ENCODE peak calls at places on chromosomes 16 and 17, in nine cellular contexts. One of them, this sample, is unnamed.

GRCh38 chr16:87543436-87544191 is 50.8 kb upstream of the ZCCHC14 start:
- DNase-seq in left lung: no peak
- DNase-seq in PC-3: no peak
- DNase-seq in gastrocnemius medialis: no peak
- DNase-seq in A673: no peak
- DNase-seq in mammary epithelial cell: no peak
- DNase-seq in SK-N-SH: no peak
- DNase-seq in H9: no peak
- DNase-seq in GM23338: no peak
- DNase-seq in this sample: no peak

GRCh38 chr17:41324180-41325075 is 8.9 kb upstream of the KRTAP17-1 start:
- DNase-seq in left lung: no peak
- DNase-seq in PC-3: peak; percentile 56
- DNase-seq in gastrocnemius medialis: no peak
- DNase-seq in A673: no peak
- DNase-seq in mammary epithelial cell: peak; percentile 63
- DNase-seq in SK-N-SH: no peak
- DNase-seq in H9: peak; percentile 83
- DNase-seq in GM23338: peak; percentile 79
- DNase-seq in this sample: peak; percentile 42

GRCh38 chr17:67518881-67519280 is 141.8 kb downstream of the PITPNC1 start:
- DNase-seq in left lung: no peak
- DNase-seq in PC-3: no peak
- DNase-seq in gastrocnemius medialis: no peak
- DNase-seq in A673: no peak
- DNase-seq in mammary epithelial cell: no peak
- DNase-seq in SK-N-SH: no peak
- DNase-seq in H9: peak; percentile 17
- DNase-seq in GM23338: no peak
- DNase-seq in this sample: no peak

GRCh38 chr17:16924701-16925440 is 47.0 kb downstream of the TNFRSF13B start:
- DNase-seq in left lung: peak; percentile 29
- DNase-seq in PC-3: no peak
- DNase-seq in gastrocnemius medialis: no peak
- DNase-seq in A673: no peak
- DNase-seq in mammary epithelial cell: no peak
- DNase-seq in SK-N-SH: no peak
- DNase-seq in H9: no peak
- DNase-seq in GM23338: no peak
- DNase-seq in this sample: no peak

GRCh38 chr17:57665696-57666095 is 79.4 kb downstream of the CCDC182 start:
- DNase-seq in left lung: no peak
- DNase-seq in PC-3: no peak
- DNase-seq in gastrocnemius medialis: no peak
- DNase-seq in A673: no peak
- DNase-seq in mammary epithelial cell: no peak
- DNase-seq in SK-N-SH: no peak
- DNase-seq in H9: peak; percentile 31
- DNase-seq in GM23338: peak; percentile 41
- DNase-seq in this sample: no peak

GRCh38 chr17:9144502-9145233 is 123.4 kb downstream of the NTN1 start:
- DNase-seq in left lung: no peak
- DNase-seq in PC-3: no peak
- DNase-seq in gastrocnemius medialis: no peak
- DNase-seq in A673: no peak
- DNase-seq in mammary epithelial cell: no peak
- DNase-seq in SK-N-SH: no peak
- DNase-seq in H9: no peak
- DNase-seq in GM23338: no peak
- DNase-seq in this sample: no peak

GRCh38 chr17:17859909-17860760 is 23.3 kb upstream of the SREBF1 start:
- DNase-seq in left lung: peak; percentile 91
- DNase-seq in PC-3: peak; percentile 78
- DNase-seq in gastrocnemius medialis: no peak
- DNase-seq in A673: peak; percentile 73
- DNase-seq in mammary epithelial cell: peak; percentile 43
- DNase-seq in SK-N-SH: peak; percentile 84
- DNase-seq in H9: peak; percentile 82
- DNase-seq in GM23338: peak; percentile 79
- DNase-seq in this sample: peak; percentile 35

GRCh38 chr17:4310349-4311060 is 46.7 kb upstream of the ANKFY1 start:
- DNase-seq in left lung: no peak
- DNase-seq in PC-3: no peak
- DNase-seq in gastrocnemius medialis: no peak
- DNase-seq in A673: peak; percentile 38
- DNase-seq in mammary epithelial cell: no peak
- DNase-seq in SK-N-SH: no peak
- DNase-seq in H9: no peak
- DNase-seq in GM23338: peak; percentile 21
- DNase-seq in this sample: no peak

GRCh38 chr17:59353106-59353854 is 21.8 kb downstream of the YPEL2 start:
- DNase-seq in left lung: no peak
- DNase-seq in PC-3: no peak
- DNase-seq in gastrocnemius medialis: no peak
- DNase-seq in A673: no peak
- DNase-seq in mammary epithelial cell: no peak
- DNase-seq in SK-N-SH: no peak
- DNase-seq in H9: no peak
- DNase-seq in GM23338: no peak
- DNase-seq in this sample: no peak

GRCh38 chr17:46264456-46265198 is 30.3 kb upstream of the LRRC37A start:
- DNase-seq in left lung: no peak
- DNase-seq in PC-3: peak; percentile 97
- DNase-seq in gastrocnemius medialis: no peak
- DNase-seq in A673: no peak
- DNase-seq in mammary epithelial cell: peak; percentile 89
- DNase-seq in SK-N-SH: peak; percentile 28
- DNase-seq in H9: peak; percentile 43
- DNase-seq in GM23338: peak; percentile 65
- DNase-seq in this sample: peak; percentile 83

GRCh38 chr17:3167574-3167973 is 29.7 kb upstream of the OR1A2 start:
- DNase-seq in left lung: no peak
- DNase-seq in PC-3: no peak
- DNase-seq in gastrocnemius medialis: no peak
- DNase-seq in A673: no peak
- DNase-seq in mammary epithelial cell: no peak
- DNase-seq in SK-N-SH: no peak
- DNase-seq in H9: no peak
- DNase-seq in GM23338: no peak
- DNase-seq in this sample: no peak
- H3K27me3 ChIP-seq in left lung: peaks cover 10% of the 10 kb centered on the region
- H3K27me3 ChIP-seq in PC-3: peaks cover 21% of the 10 kb centered on the region
- H3K27me3 ChIP-seq in gastrocnemius medialis: no peaks in the 10 kb centered on the region
- H3K27me3 ChIP-seq in A673: peaks cover 6% of the 10 kb centered on the region
- H3K27me3 ChIP-seq in mammary epithelial cell: peaks cover 1% of the 10 kb centered on the region
- H3K27me3 ChIP-seq in SK-N-SH: peaks cover 8% of the 10 kb centered on the region
- H3K27me3 ChIP-seq in H9: no peaks in the 10 kb centered on the region
- H3K27me3 ChIP-seq in GM23338: no peaks in the 10 kb centered on the region
- H3K27me3 ChIP-seq in this sample: no peaks in the 10 kb centered on the region

GRCh38 chr16:1924095-1924494 is 5.9 kb upstream of the HS3ST6 start:
- DNase-seq in left lung: no peak
- DNase-seq in PC-3: no peak
- DNase-seq in gastrocnemius medialis: no peak
- DNase-seq in A673: no peak
- DNase-seq in mammary epithelial cell: no peak
- DNase-seq in SK-N-SH: no peak
- DNase-seq in H9: no peak
- DNase-seq in GM23338: no peak
- DNase-seq in this sample: no peak
- H3K27ac ChIP-seq in left lung: no peak overlapping the region
- H3K27ac ChIP-seq in PC-3: no peak overlapping the region
- H3K27ac ChIP-seq in gastrocnemius medialis: no peak overlapping the region
- H3K27ac ChIP-seq in A673: no peak overlapping the region
- H3K27ac ChIP-seq in mammary epithelial cell: no peak overlapping the region
- H3K27ac ChIP-seq in SK-N-SH: no peak overlapping the region
- H3K27ac ChIP-seq in H9: no peak overlapping the region
- H3K27ac ChIP-seq in GM23338: no peak overlapping the region
- H3K27ac ChIP-seq in this sample: no peak overlapping the region

DNA sequence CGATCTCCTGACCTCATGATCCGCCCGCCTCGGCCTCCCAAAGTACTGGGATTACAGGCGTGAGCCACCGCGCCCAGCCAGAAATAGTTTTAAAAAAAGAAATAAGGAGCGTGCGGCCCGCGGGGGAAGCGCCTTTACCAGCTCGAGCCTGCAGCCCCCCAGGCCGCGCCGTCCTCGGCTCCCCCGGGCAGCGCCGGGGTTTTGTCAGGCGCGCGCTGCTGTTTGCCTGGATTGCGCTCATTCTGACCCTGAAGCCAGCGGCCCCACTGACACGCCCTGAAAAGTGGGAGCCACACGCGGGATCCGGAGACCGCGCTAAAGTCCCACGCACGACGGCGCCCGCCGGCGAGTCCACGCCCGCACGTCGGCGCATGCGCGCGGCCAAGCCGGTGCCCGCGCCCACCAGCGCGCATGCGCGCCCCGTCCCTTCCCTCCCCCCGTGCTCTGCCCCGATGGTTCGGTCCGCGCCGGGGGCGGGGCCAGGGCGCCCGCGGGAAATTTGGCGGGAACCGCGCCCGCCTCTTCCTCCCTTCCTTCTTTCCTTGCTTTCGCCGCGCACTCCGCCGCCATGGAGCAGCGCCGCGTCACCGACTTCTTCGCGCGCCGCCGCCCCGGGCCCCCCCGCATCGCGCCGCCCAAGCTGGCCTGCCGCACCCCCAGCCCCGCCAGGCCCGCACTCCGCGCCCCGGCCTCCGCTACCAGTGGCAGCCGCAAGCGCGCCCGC is at the start of gene CDT1:
- DNase-seq in left lung: peak; percentile 96
- DNase-seq in PC-3: peak; percentile 77
- DNase-seq in gastrocnemius medialis: peak; percentile 53
- DNase-seq in A673: peak; percentile 89
- DNase-seq in mammary epithelial cell: peak; percentile 75
- DNase-seq in SK-N-SH: peak; percentile 100
- DNase-seq in H9: peak; percentile 74
- DNase-seq in GM23338: peak; percentile 78
- DNase-seq in this sample: peak; percentile 42
- TF ChIP-seq CTCF in left lung: no peak
- TF ChIP-seq CTCF in PC-3: no peak
- TF ChIP-seq CTCF in gastrocnemius medialis: no peak
- TF ChIP-seq CTCF in A673: no peak
- TF ChIP-seq CTCF in mammary epithelial cell: no peak
- TF ChIP-seq CTCF in SK-N-SH: no peak
- TF ChIP-seq CTCF in H9: no peak
- TF ChIP-seq CTCF in GM23338: no peak
- TF ChIP-seq CTCF in this sample: no peak

DNA sequence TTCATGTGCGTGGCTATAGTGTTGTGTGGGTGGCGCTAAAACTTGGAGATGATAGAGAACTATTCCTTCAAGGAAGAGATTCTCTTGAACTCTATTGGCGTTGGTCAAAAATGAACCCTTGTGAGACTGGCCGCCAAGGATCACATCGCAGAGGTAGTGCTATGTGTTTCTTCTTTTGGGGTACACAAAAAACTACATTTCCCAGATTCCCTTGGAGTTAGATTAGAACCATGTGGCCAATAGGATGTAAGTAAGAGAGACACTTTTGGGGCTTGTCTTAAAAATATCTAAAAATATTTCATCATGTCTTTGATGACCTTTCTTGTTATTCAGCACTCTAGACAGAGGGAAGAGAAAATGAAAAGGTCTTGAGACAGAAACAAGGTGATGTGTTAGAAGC is 25.4 kb upstream of the DYNLRB2 start:
- DNase-seq in left lung: no peak
- DNase-seq in PC-3: no peak
- DNase-seq in gastrocnemius medialis: no peak
- DNase-seq in A673: no peak
- DNase-seq in mammary epithelial cell: no peak
- DNase-seq in SK-N-SH: no peak
- DNase-seq in H9: no peak
- DNase-seq in GM23338: peak; percentile 24
- DNase-seq in this sample: no peak
- H3K27me3 ChIP-seq in left lung: no peaks in the 10 kb centered on the region
- H3K27me3 ChIP-seq in PC-3: peaks cover 47% of the 10 kb centered on the region
- H3K27me3 ChIP-seq in gastrocnemius medialis: no peaks in the 10 kb centered on the region
- H3K27me3 ChIP-seq in A673: peaks cover 13% of the 10 kb centered on the region
- H3K27me3 ChIP-seq in mammary epithelial cell: no peaks in the 10 kb centered on the region
- H3K27me3 ChIP-seq in SK-N-SH: no peaks in the 10 kb centered on the region
- H3K27me3 ChIP-seq in H9: no peaks in the 10 kb centered on the region
- H3K27me3 ChIP-seq in GM23338: no peaks in the 10 kb centered on the region
- H3K27me3 ChIP-seq in this sample: peaks cover 30% of the 10 kb centered on the region

GRCh38 chr17:31566247-31566991 is 174.9 kb downstream of the RAB11FIP4 start:
- DNase-seq in left lung: no peak
- DNase-seq in PC-3: no peak
- DNase-seq in gastrocnemius medialis: no peak
- DNase-seq in A673: no peak
- DNase-seq in mammary epithelial cell: no peak
- DNase-seq in SK-N-SH: no peak
- DNase-seq in H9: no peak
- DNase-seq in GM23338: no peak
- DNase-seq in this sample: no peak
- H3K27ac ChIP-seq in left lung: no peak overlapping the region
- H3K27ac ChIP-seq in PC-3: no peak overlapping the region
- H3K27ac ChIP-seq in gastrocnemius medialis: no peak overlapping the region
- H3K27ac ChIP-seq in A673: no peak overlapping the region
- H3K27ac ChIP-seq in mammary epithelial cell: no peak overlapping the region
- H3K27ac ChIP-seq in SK-N-SH: no peak overlapping the region
- H3K27ac ChIP-seq in H9: no peak overlapping the region
- H3K27ac ChIP-seq in GM23338: no peak overlapping the region
- H3K27ac ChIP-seq in this sample: no peak overlapping the region

This sample was measured in foreskin keratinocyte.